ENCODE peak calls at places on chromosomes 16 and 17, in six cellular contexts. X is tibial artery; I is gastrocnemius medialis; U is spleen; Y is CD8-positive, alpha-beta T cell; T is CD4-positive, CD25-positive, alpha-beta regulatory T cell. H is an unnamed sample.
A peak's percentile ranks its signal among the peaks of the same experiment; 100 is the strongest.

GRCh38 chr17:72465191-72466024 is 344.6 kb downstream of the SOX9 start:
- DNase-seq in I (no peak), Y (no peak), X (peak; percentile 64), T (no peak), U (peak; percentile 55), H (peak; percentile 41)

GRCh38 chr17:68512247-68512966 is at the start of gene PRKAR1A:
- DNase-seq in T (peak; percentile 94), U (peak; percentile 99), I (peak; percentile 92), Y (peak; percentile 91), X (peak; percentile 95), H (peak; percentile 97)

GRCh38 chr16:89170346-89171215 is 967 bp upstream of the CDH15 start:
- DNase-seq in U (peak; percentile 82), X (no peak), T (no peak), Y (no peak), I (no peak), H (peak; percentile 86)

GRCh38 chr17:73362697-73363096 is 50.9 kb upstream of the CDC42EP4 start:
- DNase-seq in U (no peak), Y (no peak), I (no peak), X (no peak), T (no peak), H (no peak)

GRCh38 chr16:89623511-89624232 is 10.2 kb downstream of the DPEP1 start:
- DNase-seq in I (no peak), X (no peak), Y (no peak), T (no peak), U (no peak), H (no peak)

GRCh38 chr17:73393962-73394361 is 82.2 kb upstream of the CDC42EP4 start:
- DNase-seq in Y (no peak), U (peak; percentile 70), X (no peak), T (no peak), I (no peak), H (peak; percentile 60)

GRCh38 chr17:40062347-40063033 is at the start of gene THRA:
- DNase-seq in U (peak; percentile 95), I (peak; percentile 67), T (peak; percentile 67), X (peak; percentile 86), Y (peak; percentile 47), H (peak; percentile 74)

GRCh38 chr17:76142044-76143041 is 1.3 kb upstream of the FOXJ1 start:
- DNase-seq in T (no peak), U (peak; percentile 70), I (no peak), Y (no peak), X (no peak), H (peak; percentile 41)

GRCh38 chr17:33012522-33013033 is 20.9 kb downstream of the SPACA3 start:
- DNase-seq in U (no peak), T (no peak), X (no peak), Y (no peak), I (no peak), H (peak; percentile 78)

GRCh38 chr16:26614102-26614864 is 452.4 kb upstream of the C16orf82 start:
- DNase-seq in X (no peak), U (no peak), I (no peak), Y (no peak), T (peak; percentile 39), H (no peak)

GRCh38 chr16:10552998-10553491 is 27.4 kb downstream of the EMP2 start:
- DNase-seq in I (peak; percentile 33), T (peak; percentile 61), Y (peak; percentile 13), U (peak; percentile 86), X (peak; percentile 89), H (no peak)

GRCh38 chr17:81025756-81026155 is 9.2 kb upstream of the BAIAP2 start:
- DNase-seq in I (no peak), U (peak; percentile 68), T (no peak), X (no peak), Y (no peak), H (no peak)

GRCh38 chr17:53538129-53538617 is 284.6 kb upstream of the KIF2B start:
- DNase-seq in Y (no peak), X (no peak), T (no peak), I (no peak), U (no peak), H (no peak)

DNA sequence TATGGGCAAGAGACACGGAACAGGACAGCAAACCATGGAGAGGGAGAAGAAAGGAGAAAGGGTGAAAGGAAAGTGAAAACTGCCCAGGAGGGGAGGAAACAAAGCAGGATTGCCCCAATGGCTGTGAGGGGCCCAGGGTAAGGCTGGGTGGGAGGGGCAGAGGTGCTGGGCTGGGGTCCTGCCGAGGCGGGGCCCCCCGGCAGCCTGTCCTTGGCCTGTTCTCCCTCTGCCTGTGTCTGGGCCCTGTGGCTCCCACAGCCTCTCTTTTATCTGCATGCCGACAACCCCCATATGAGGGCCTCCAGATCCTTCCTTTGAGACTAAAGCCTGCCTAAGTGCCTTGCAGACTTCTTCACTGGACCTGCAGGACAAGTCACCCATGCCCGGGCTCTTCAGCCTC is 15.5 kb downstream of the ZNHIT3 start:
- DNase-seq in T (no peak), U (no peak), Y (no peak), I (no peak), X (peak; percentile 32), H (no peak)
- H3K36me3 ChIP-seq in T (peaks cover 43% of the 10 kb centered on the region), U (no peaks in the 10 kb centered on the region), Y (peaks cover 17% of the 10 kb centered on the region), I (peaks cover 75% of the 10 kb centered on the region), X (peaks cover 83% of the 10 kb centered on the region), H (no peaks in the 10 kb centered on the region)

GRCh38 chr17:5027299-5027698 is 7.9 kb downstream of the SLC52A1 start:
- DNase-seq in U (no peak), X (no peak), Y (no peak), I (no peak), T (no peak), H (no peak)
- H3K27ac ChIP-seq in U (no peak overlapping the region), X (no peak overlapping the region), Y (no peak overlapping the region), I (no peak overlapping the region), T (no peak overlapping the region), H (no peak overlapping the region)

DNA sequence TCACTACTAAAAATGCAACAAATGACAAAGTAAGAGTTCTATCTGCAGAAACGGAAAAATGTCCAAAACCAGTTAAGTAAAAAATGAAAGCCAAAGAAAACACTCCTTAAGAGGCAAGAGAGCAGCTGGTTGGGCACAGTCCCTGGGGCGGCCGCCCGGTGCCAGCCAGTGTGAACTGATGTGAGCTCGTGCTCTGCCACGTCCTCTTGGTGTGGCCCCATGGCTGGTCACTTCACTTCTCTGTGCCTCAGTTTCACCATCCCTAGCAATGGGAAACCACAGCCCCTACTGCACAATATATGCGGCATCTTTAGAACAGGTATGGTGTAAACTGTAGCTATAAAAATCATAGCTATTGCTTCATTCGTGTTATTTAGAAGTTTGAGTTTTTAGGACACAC is 21.2 kb downstream of the USP36 start:
- DNase-seq in I (no peak), U (peak; percentile 61), X (no peak), T (no peak), Y (no peak), H (no peak)
- H3K36me3 ChIP-seq in I (peaks cover 88% of the 10 kb centered on the region), U (peaks cover 7% of the 10 kb centered on the region), X (peaks cover 100% of the 10 kb centered on the region), T (peaks cover 76% of the 10 kb centered on the region), Y (peaks cover 56% of the 10 kb centered on the region), H (no peaks in the 10 kb centered on the region)

GRCh38 chr16:67191995-67192681 is at the start of gene E2F4:
- DNase-seq in I (peak; percentile 87), Y (peak; percentile 72), T (peak; percentile 95), U (peak; percentile 99), X (peak; percentile 94), H (peak; percentile 93)
- H3K27ac ChIP-seq in I (peak within 1 kb of the TSS; percentile 81), Y (peak within 1 kb of the TSS; percentile 86), T (peak within 1 kb of the TSS; percentile 78), U (peak within 1 kb of the TSS; percentile 83), X (peak within 1 kb of the TSS; percentile 75), H (peak within 1 kb of the TSS; percentile 82)

DNA sequence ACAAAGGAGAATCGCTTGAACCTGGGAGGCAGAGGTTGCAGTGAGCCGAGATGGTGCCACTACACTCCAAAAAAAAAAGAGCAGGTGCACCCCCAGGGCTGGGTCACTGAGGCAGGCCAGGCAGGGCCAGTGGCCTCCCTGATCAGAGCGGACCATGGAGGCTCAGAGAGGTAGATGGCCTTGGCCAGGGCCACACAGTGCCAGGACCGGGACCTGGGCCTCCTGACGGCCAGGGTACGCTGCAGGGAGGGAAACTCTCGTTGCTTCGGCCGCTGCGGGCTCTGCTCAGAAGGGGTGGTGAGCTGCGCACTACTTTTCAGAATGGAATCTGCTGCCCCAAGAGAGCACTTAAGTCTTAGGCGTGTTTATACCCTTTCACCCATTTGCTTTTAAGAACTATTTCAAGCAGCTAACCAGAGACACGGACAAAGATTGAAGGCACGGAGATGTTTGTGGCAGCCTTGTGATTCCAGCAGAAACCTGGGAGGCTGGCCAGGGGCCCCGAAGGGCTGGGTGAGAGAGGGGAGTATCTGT is 17.1 kb downstream of the MYO1C start:
- DNase-seq in U (no peak), T (no peak), X (no peak), I (no peak), Y (no peak), H (no peak)
- H3K36me3 ChIP-seq in U (no peaks in the 10 kb centered on the region), T (peaks cover 6% of the 10 kb centered on the region), X (peaks cover 99% of the 10 kb centered on the region), I (peaks cover 43% of the 10 kb centered on the region), Y (no peaks in the 10 kb centered on the region), H (no peaks in the 10 kb centered on the region)

DNA sequence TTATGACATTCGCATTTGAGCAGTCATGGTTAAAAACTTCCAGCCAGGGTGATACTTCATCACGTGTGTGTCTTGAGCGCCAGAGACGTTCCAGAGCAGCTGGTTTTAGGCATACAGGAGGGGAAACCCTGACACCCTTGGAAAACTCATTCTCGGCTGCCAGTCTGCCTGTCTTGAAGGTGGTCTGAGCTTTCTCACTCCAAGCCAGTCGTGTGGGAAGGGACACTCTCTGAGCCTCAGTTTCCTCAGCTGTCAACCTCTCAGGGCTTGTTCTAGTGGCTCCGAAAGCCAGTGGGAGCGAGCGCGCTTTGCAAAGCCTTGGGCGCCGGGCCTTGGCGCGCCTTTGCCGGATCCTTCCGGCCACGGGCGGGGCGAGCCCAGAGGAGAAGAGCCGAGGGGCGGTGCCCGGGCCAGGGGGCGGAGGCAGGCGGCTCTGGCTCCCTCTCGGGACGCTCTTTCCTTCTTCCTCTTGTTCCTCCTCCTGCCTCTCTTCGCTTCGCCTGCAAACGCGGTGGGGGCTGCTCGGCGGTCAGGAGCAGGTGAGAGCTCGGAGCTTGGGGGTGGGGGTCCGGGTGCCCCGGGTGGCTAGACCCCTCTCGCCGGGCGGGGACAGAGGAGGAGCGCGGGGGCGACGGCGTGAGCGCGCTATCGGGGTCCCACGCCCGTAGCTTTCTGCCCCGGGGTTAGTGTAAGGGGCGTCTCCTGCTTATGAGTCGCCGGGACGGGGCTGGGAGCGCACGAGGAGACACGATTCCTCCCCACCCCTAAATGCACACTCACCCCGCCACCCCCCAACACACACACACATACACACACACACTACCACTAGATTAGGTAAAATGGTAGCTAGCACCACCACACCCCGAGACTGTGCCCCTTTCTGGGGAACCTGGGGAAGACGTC is at the start of gene LDAF1:
- DNase-seq in Y (peak; percentile 47), T (peak; percentile 82), X (peak; percentile 94), U (peak; percentile 97), I (peak; percentile 75), H (peak; percentile 89)
- H3K27ac ChIP-seq in Y (peak within 1 kb of the TSS; percentile 17), T (peak within 1 kb of the TSS; percentile 23), X (peak within 1 kb of the TSS; percentile 92), U (peak within 1 kb of the TSS; percentile 66), I (peak within 1 kb of the TSS; percentile 81), H (peak within 1 kb of the TSS; percentile 76)

DNA sequence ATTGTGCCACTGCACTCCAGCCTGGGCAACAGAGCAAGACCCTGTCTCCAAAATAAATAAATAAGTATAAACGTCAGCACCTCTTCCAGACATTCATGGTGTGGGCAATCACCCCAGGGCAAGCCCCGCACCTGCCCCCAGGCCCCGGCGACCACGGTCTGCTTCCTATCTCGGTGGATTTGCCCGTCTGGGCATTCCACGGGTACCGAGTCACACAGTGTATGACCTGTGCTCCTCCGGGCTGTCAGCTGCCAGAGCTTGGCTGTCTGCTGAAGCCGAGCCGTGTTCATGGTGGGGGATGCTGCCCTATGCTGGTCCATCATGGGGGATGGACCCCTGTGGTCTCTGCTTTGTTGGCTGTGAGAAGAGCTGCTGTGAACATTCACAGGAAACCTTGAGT is 15.4 kb downstream of the CYBC1 start:
- DNase-seq in X (no peak), Y (no peak), U (peak; percentile 64), T (no peak), I (no peak), H (no peak)
- H3K36me3 ChIP-seq in X (peaks cover 89% of the 10 kb centered on the region), Y (peaks cover 10% of the 10 kb centered on the region), U (no peaks in the 10 kb centered on the region), T (peaks cover 2% of the 10 kb centered on the region), I (peaks cover 40% of the 10 kb centered on the region), H (no peaks in the 10 kb centered on the region)